ENCODE peak calls at places on chromosomes 2 and 18, in five cellular contexts. W is heart right ventricle, H is lower lobe of right lung, K is colonic mucosa, N is dorsolateral prefrontal cortex. Z is an unnamed sample.

GRCh38 chr18:9914584-9915290 is 921 bp downstream of the VAPA start:
- DNase-seq in K (peak), N (peak), W (peak), H (peak), Z (peak)

GRCh38 chr2:9984217-9984739 is 32.8 kb downstream of the GRHL1 start:
- DNase-seq in H (no peak), K (no peak), N (no peak), W (no peak), Z (peak)

GRCh38 chr18:56575819-56576663 is 62.4 kb downstream of the TXNL1 start:
- DNase-seq in K (no peak), H (no peak), N (peak), W (peak), Z (peak)

GRCh38 chr2:171763602-171764001 is 76.3 kb downstream of the DYNC1I2 start:
- DNase-seq in K (no peak), H (no peak), W (no peak), N (no peak), Z (peak)

GRCh38 chr2:64133828-64134227 is 10.4 kb downstream of the PELI1 start:
- DNase-seq in N (no peak), K (no peak), H (no peak), W (no peak), Z (peak)

GRCh38 chr2:100741880-100742814 is 77.8 kb upstream of the NPAS2 start:
- DNase-seq in H (no peak), W (peak), K (no peak), N (no peak), Z (no peak)

GRCh38 chr2:101533611-101534601 is 59.0 kb upstream of the RFX8 start:
- DNase-seq in N (no peak), K (no peak), H (no peak), W (peak), Z (no peak)

GRCh38 chr2:70085711-70086277 is 1.5 kb upstream of the PCBP1 start:
- DNase-seq in N (no peak), W (no peak), K (no peak), H (no peak), Z (no peak)

GRCh38 chr2:19685713-19686112 is 216.1 kb downstream of the TTC32 start:
- DNase-seq in N (no peak), W (no peak), K (no peak), H (no peak), Z (no peak)

GRCh38 chr2:135182190-135182589 is 130.1 kb downstream of the RAB3GAP1 start:
- DNase-seq in K (no peak), N (no peak), W (no peak), H (no peak), Z (no peak)

GRCh38 chr2:109422071-109422757 is 191.6 kb downstream of the SEPTIN10 start:
- DNase-seq in N (no peak), K (no peak), H (peak), W (no peak), Z (no peak)

GRCh38 chr18:58682429-58683069 is 11.3 kb downstream of the MALT1 start:
- DNase-seq in N (peak), W (peak), K (peak), H (no peak), Z (peak)

GRCh38 chr2:579351-579886 is 97.8 kb downstream of the TMEM18 start:
- DNase-seq in H (no peak), W (no peak), N (peak), K (no peak), Z (no peak)

GRCh38 chr18:52288403-52289004 is 51.5 kb upstream of the DCC start:
- DNase-seq in N (no peak), H (peak), W (no peak), K (peak), Z (peak)

GRCh38 chr18:8912348-8913057 is 190.0 kb upstream of the NDUFV2 start:
- DNase-seq in K (no peak), W (no peak), H (peak), N (peak), Z (no peak)

GRCh38 chr2:236663267-236663666 is 93.6 kb downstream of the ACKR3 start:
- DNase-seq in N (no peak), W (peak), H (no peak), K (peak), Z (no peak)

DNA sequence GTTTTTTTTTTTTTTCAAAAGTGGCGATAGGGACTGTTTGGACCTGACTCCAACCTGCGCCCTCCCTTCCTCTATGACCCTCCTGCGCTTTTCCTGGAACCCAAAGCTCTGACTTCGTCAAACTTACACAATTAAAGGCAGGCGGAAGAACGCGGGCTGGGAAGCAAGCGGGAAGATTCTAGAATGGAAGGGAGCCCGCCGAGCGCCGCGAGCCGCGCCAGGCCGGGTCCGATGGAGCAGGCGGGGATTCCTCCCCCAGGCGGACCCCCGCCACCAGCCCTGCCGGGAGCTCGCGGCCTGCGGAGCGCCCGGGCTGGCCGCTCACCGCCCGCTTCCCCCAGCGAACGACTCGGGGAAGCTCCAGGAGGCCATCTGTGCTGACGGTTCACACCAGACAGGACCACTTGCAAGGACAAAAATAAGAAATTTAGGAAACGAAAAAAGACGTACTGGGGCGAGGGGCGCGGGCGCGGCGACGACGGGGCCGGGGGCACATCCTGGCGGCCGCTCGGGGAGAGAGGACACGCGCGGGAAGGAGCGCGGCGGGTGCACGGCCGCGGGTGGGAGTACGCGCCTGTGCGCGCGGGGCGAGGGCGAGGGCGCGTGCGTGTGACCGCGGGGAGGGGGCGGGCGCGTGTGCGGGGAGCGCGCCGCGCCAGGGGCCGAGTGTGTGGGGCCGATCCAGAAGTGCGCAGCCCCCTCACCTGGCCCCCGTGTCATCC is 1.1 kb upstream of the SALL3 start:
- DNase-seq in K (no peak), N (no peak), W (no peak), H (no peak), Z (no peak)
- TF ChIP-seq CTCF in K (no peak), N (no peak), W (no peak), H (no peak), Z (no peak)

GRCh38 chr2:122999823-123000222 is 1025.3 kb upstream of the CNTNAP5 start:
- DNase-seq in W (no peak), N (no peak), K (no peak), H (no peak), Z (no peak)
- H3K27ac ChIP-seq in W (no peak), N (no peak), K (no peak), H (no peak), Z (no peak)

GRCh38 chr2:58762176-58762781 is 521.2 kb upstream of the FANCL start:
- DNase-seq in H (peak), N (peak), W (peak), K (peak), Z (peak)
- TF ChIP-seq CTCF in H (peak), N (peak), W (peak), K (peak), Z (peak)

GRCh38 chr2:223093436-223093839 is 41.4 kb downstream of the KCNE4 start:
- DNase-seq in H (no peak), W (peak), K (no peak), N (no peak), Z (no peak)
- H3K27ac ChIP-seq in H (no peak), W (peak), K (no peak), N (no peak), Z (no peak)

DNA sequence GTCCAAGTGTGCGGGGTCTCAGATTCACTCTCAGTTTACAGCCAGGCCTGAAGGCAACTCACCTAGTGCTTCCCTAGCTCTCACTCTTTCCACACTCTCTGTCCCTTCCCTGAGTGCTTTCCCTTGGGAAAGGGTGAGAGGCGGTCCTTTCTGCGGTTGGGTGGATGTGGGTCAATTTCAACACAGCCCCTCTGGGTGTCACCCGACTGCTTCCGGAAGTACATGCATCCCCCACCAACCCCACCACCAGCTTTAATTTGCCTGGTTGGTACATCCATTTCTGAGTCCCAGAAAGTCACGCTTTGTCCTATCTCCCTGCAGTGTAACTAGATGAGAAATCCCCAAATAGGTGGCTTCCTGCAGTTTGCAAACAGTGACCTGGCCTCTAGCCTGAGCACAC is 307.3 kb upstream of the MEIS1 start:
- DNase-seq in K (no peak), H (no peak), N (no peak), W (no peak), Z (no peak)
- TF ChIP-seq CTCF in K (no peak), H (no peak), N (no peak), W (no peak), Z (no peak)

Z was measured in RWPE1.